ENCODE peak calls at places on chromosomes 11 and 22, in six cellular contexts. K, L, R, W, D and B are unnamed samples.

GRCh38 chr11:75101424-75102128 is 4.9 kb upstream of the OR2AT4 start:
- DNase-seq in W (no peak), R (no peak), K (no peak), D (no peak), L (no peak), B (no peak)

GRCh38 chr11:64619811-64620285 is 28.8 kb downstream of the SLC22A12 start:
- DNase-seq in W (peak; percentile 29), K (no peak), L (peak; percentile 54), R (peak; percentile 63), D (peak; percentile 23), B (no peak)

GRCh38 chr11:69541001-69541285 is 59.5 kb downstream of the LINC01488 start:
- DNase-seq in D (no peak), L (no peak), W (no peak), K (no peak), R (no peak), B (no peak)

GRCh38 chr22:40044870-40045834 is 50.4 kb downstream of the FAM83F start:
- DNase-seq in R (peak; percentile 38), W (peak; percentile 49), K (no peak), D (peak; percentile 68), L (peak; percentile 75), B (no peak)

GRCh38 chr11:93444671-93445073 is 98.5 kb downstream of the SMCO4 start:
- DNase-seq in K (no peak), R (peak; percentile 26), W (peak; percentile 40), D (no peak), L (peak; percentile 14), B (no peak)

GRCh38 chr11:69205929-69206612 is 50.3 kb downstream of the SMIM38 start:
- DNase-seq in D (no peak), W (no peak), L (no peak), K (no peak), R (no peak), B (no peak)

GRCh38 chr11:73958521-73959141 is 7.8 kb downstream of the DNAJB13 start:
- DNase-seq in R (no peak), L (no peak), W (no peak), K (peak; percentile 6), D (no peak), B (no peak)

GRCh38 chr11:84390441-84391078 is 1104.4 kb upstream of the CCDC90B start:
- DNase-seq in D (no peak), W (no peak), K (no peak), R (peak; percentile 3), L (peak; percentile 30), B (no peak)

GRCh38 chr11:57641011-57641410 is 8.7 kb downstream of the YPEL4 start:
- DNase-seq in K (no peak), R (peak; percentile 40), L (no peak), D (no peak), W (no peak), B (no peak)

GRCh38 chr11:25733777-25734176 is 598.2 kb upstream of the ANO3 start:
- DNase-seq in K (no peak), D (no peak), R (peak; percentile 18), W (no peak), L (no peak), B (no peak)

GRCh38 chr11:72343159-72343756 is 91.1 kb downstream of the CLPB start:
- DNase-seq in D (no peak), W (no peak), R (no peak), K (no peak), L (no peak), B (no peak)

GRCh38 chr11:43542734-43543133 is 137.8 kb upstream of the HSD17B12 start:
- DNase-seq in W (no peak), D (no peak), R (no peak), L (no peak), K (no peak), B (no peak)

GRCh38 chr11:18578975-18579598 is 9.4 kb downstream of the UEVLD start:
- DNase-seq in W (peak; percentile 82), K (no peak), L (no peak), D (peak; percentile 79), R (no peak), B (no peak)

GRCh38 chr22:31122532-31123291 is at the start of gene INPP5J:
- DNase-seq in W (peak; percentile 84), D (peak; percentile 80), L (peak; percentile 70), K (peak; percentile 70), R (peak; percentile 46), B (no peak)

GRCh38 chr11:1564535-1565172 is 7.4 kb downstream of the DUSP8 start:
- DNase-seq in W (peak; percentile 67), R (peak; percentile 83), D (peak; percentile 69), L (peak; percentile 97), K (peak; percentile 90), B (no peak)

GRCh38 chr22:40597541-40598453 is 38.7 kb downstream of the MRTFA start:
- DNase-seq in D (no peak), R (peak; percentile 40), K (no peak), L (no peak), W (no peak), B (no peak)

GRCh38 chr11:116660011-116660410 is 112.8 kb downstream of the BUD13 start:
- DNase-seq in W (no peak), R (no peak), K (no peak), D (no peak), L (no peak), B (no peak)

GRCh38 chr11:106137061-106137460 is 59.6 kb downstream of the AASDHPPT start:
- DNase-seq in W (no peak), K (no peak), D (no peak), L (no peak), R (peak; percentile 54), B (no peak)

GRCh38 chr11:128719556-128719824 is 25.6 kb downstream of the FLI1 start:
- DNase-seq in D (no peak), L (no peak), K (no peak), W (no peak), R (no peak), B (no peak)

GRCh38 chr11:8442301-8442700 is 151.7 kb downstream of the STK33 start:
- DNase-seq in D (no peak), L (peak; percentile 48), R (no peak), W (no peak), K (no peak), B (no peak)

GRCh38 chr11:278001-278951 is at the start of gene NLRP6:
- DNase-seq in D (no peak), W (no peak), K (no peak), L (no peak), R (no peak), B (peak; percentile 79)

GRCh38 chr11:2300290-2300935 is 1.3 kb downstream of the C11orf21 start:
- DNase-seq in D (no peak), K (no peak), L (peak; percentile 5), W (peak; percentile 20), R (no peak), B (peak; percentile 13)

GRCh38 chr11:126423743-126424142 is 68.3 kb downstream of the ST3GAL4 start:
- DNase-seq in R (no peak), W (no peak), K (no peak), L (no peak), D (no peak), B (no peak)

GRCh38 chr11:9092846-9093778 is 1.7 kb upstream of the SCUBE2 start:
- DNase-seq in D (no peak), K (no peak), R (peak; percentile 6), L (peak; percentile 20), W (no peak), B (no peak)

GRCh38 chr22:45889539-45890350 is 87.2 kb downstream of the WNT7B start:
- DNase-seq in W (no peak), K (no peak), L (no peak), R (peak; percentile 29), D (no peak), B (no peak)

GRCh38 chr11:104073950-104074349 is 37.5 kb downstream of the DDI1 start:
- DNase-seq in R (peak; percentile 5), L (peak; percentile 79), D (no peak), K (peak; percentile 24), W (no peak), B (no peak)

DNA sequence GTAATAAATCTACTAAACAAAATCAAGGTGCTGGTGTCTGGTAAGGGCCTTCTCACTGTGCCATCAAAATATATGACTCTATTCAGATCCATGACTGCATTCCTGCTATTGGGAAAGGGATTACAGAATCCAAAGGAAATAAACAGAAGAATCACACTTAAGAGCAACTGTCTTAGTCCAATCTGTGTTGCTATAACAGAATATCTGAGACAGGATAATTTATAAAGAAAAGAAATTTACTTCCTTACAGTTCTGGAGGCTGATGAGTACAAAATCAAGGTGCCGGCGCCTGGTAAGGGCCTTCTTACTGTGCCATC is 51.4 kb downstream of the ALG9 start:
- DNase-seq in W (no peak), R (no peak), D (no peak), L (no peak), K (no peak), B (no peak)
- TF ChIP-seq CTCF in W (no peak), R (no peak), D (no peak), L (no peak), K (no peak), B (no peak)

GRCh38 chr11:115361025-115361424 is 143.2 kb downstream of the CADM1 start:
- DNase-seq in R (no peak), L (no peak), D (no peak), W (no peak), K (no peak), B (no peak)

GRCh38 chr11:115357066-115357465 is 147.1 kb downstream of the CADM1 start:
- DNase-seq in L (no peak), D (no peak), K (no peak), R (no peak), W (no peak), B (no peak)

GRCh38 chr11:115363426-115363825 is 140.8 kb downstream of the CADM1 start:
- DNase-seq in K (no peak), L (no peak), R (no peak), W (no peak), D (no peak), B (no peak)

GRCh38 chr11:115362997-115363396 is 141.2 kb downstream of the CADM1 start:
- DNase-seq in K (no peak), W (no peak), L (no peak), D (no peak), R (no peak), B (no peak)

DNA sequence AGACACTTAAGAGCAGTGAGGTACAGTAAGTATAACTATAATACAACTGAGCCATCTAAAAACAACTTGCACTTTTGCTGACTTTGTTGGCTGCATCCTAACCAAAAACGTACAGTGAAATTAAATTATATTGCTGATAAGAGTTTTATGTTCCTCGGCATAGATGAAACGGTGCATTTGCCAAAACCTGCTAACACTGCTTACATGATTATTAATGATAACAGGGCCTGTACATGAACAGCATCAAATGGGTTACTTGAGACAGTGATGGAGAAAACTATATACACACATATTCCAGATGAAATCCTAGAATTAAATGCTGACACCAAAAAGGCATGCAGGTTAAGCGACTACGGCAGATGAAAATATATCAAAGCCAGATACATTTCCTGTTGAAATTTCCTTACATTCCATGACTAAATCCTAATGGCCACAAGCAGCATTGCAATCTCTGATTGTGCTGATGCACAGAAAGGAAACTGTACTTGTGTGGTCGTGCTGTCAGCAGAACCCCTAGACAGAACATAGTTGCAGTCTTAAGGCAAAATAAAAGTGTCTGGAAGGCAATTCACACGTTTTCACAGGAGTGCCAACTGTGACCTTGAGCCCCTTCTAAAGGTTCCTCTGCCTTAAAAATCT is 143.9 kb downstream of the CADM1 start:
- DNase-seq in W (no peak), R (no peak), D (no peak), K (no peak), L (no peak), B (no peak)
- TF ChIP-seq CTCF in W (no peak), R (no peak), D (no peak), K (no peak), L (no peak), B (no peak)

GRCh38 chr11:15258433-15259350 is 144.0 kb downstream of the INSC start:
- DNase-seq in D (no peak), K (no peak), W (peak; percentile 22), L (peak; percentile 34), R (peak; percentile 32), B (no peak)
- TF ChIP-seq CTCF in D (no peak), K (peak; percentile 39), W (no peak), L (no peak), R (no peak), B (no peak)

GRCh38 chr11:20093775-20094174 is 66.5 kb downstream of the DBX1 start:
- DNase-seq in D (no peak), R (peak; percentile 75), K (no peak), L (no peak), W (no peak), B (no peak)
- TF ChIP-seq CTCF in D (no peak), R (peak; percentile 26), K (no peak), L (no peak), W (no peak), B (no peak)